ENCODE peak calls at places on chromosomes 4 and X, in nine cellular contexts. L is NCI-H2171 treated with DMSO at 0.1 percent for 48 hours; C is HEK293T; W is activated CD4-positive, alpha-beta T cell treated with anti-CD3 and anti-CD28 coated beads for 4 hours; K is activated naive CD4-positive, alpha-beta T cell treated with anti-CD3 and anti-CD28 coated beads for 36 hours; T is activated CD8-positive, alpha-beta memory T cell treated with anti-CD3 and anti-CD28 coated beads, Interleukin-2, amount 10 ng/mL, durations not matched to agents 7 days and 5 days; R is activated CD4-positive, CD25-positive, alpha-beta regulatory T cell treated with anti-CD3 and anti-CD28 coated beads, Interleukin-2, amount 50 U/mL, for 72 hours; Y is T-helper 1 cell; A is thoracic aorta. Q is an unnamed sample.

GRCh38 chrX:95703696-95704095 is 980.9 kb upstream of the DIAPH2 start:
- DNase-seq in L (no peak), C (no peak), W (no peak), K (no peak), T (no peak), R (no peak), Y (no peak), A (no peak), Q (no peak)

GRCh38 chrX:39016551-39016950 is 215.3 kb downstream of the MID1IP1 start:
- DNase-seq in L (no peak), C (no peak), W (no peak), K (no peak), T (no peak), R (no peak), Y (no peak), A (no peak), Q (no peak)

GRCh38 chr4:127616898-127617297 is 15.9 kb upstream of the INTU start:
- DNase-seq in L (no peak), C (no peak), W (no peak), K (no peak), T (no peak), R (no peak), Y (no peak), A (no peak), Q (no peak)

GRCh38 chrX:153764786-153765137 is 713 bp downstream of the PLXNB3 start:
- DNase-seq in L (no peak), C (no peak), W (no peak), K (no peak), T (no peak), R (no peak), Y (peak; percentile 4), A (no peak), Q (no peak)

GRCh38 chr4:73034896-73035295 is 34.6 kb downstream of the COX18 start:
- DNase-seq in L (no peak), C (no peak), W (no peak), K (no peak), T (no peak), R (no peak), Y (no peak), A (no peak), Q (no peak)

GRCh38 chr4:105280338-105280809 is 133.7 kb downstream of the TET2 start:
- DNase-seq in L (no peak), C (no peak), W (no peak), K (no peak), T (no peak), R (no peak), Y (no peak), A (no peak), Q (no peak)

GRCh38 chrX:101219840-101220191 is 230 bp downstream of the DRP2 start:
- DNase-seq in L (no peak), C (no peak), W (no peak), K (peak; percentile 10), T (no peak), R (no peak), Y (no peak), A (no peak), Q (no peak)

GRCh38 chr4:2388430-2389182 is 29.8 kb downstream of the ZFYVE28 start:
- DNase-seq in L (no peak), C (no peak), W (no peak), K (no peak), T (no peak), R (no peak), Y (no peak), A (no peak), Q (no peak)

GRCh38 chr4:25842229-25842840 is 20.5 kb downstream of the SEL1L3 start:
- DNase-seq in L (no peak), C (no peak), W (peak; percentile 30), K (peak; percentile 65), T (peak; percentile 65), R (no peak), Y (peak; percentile 21), A (no peak), Q (peak; percentile 22)